ENCODE peak calls at places on chromosomes 5 and 9, in ten cellular contexts. A, M, S, W, G, Y, J, Z, R and B are unnamed samples.
A peak's percentile ranks its signal among the peaks of the same experiment; 100 is the strongest.

GRCh38 chr5:109859537-109859936 is 169.8 kb downstream of the MAN2A1 start:
- DNase-seq in Y (no peak), G (no peak), Z (no peak), R (no peak), M (no peak), A (no peak), S (no peak), J (no peak), W (no peak), B (no peak)

GRCh38 chr5:59174248-59174844 is 591.5 kb downstream of the RAB3C start:
- DNase-seq in S (peak; percentile 60), Z (peak; percentile 18), J (peak; percentile 75), W (no peak), A (no peak), R (peak; percentile 32), G (peak; percentile 8), Y (no peak), M (peak; percentile 7), B (no peak)

GRCh38 chr5:156920861-156921431 is 42.1 kb downstream of the TIMD4 start:
- DNase-seq in W (no peak), S (no peak), Y (no peak), A (no peak), Z (no peak), R (no peak), J (no peak), M (no peak), G (no peak), B (no peak)

GRCh38 chr9:106560540-106560939 is 302.4 kb upstream of the ZNF462 start:
- DNase-seq in Z (no peak), S (no peak), J (peak; percentile 39), W (no peak), M (no peak), G (no peak), R (no peak), A (no peak), Y (no peak), B (no peak)

GRCh38 chr9:114389612-114390368 is 2.0 kb upstream of the AKNA start:
- DNase-seq in J (no peak), W (no peak), M (no peak), Z (no peak), Y (no peak), S (no peak), A (no peak), R (no peak), G (no peak), B (peak; percentile 47)

GRCh38 chr5:139043127-139043905 is 154.9 kb downstream of the SIL1 start:
- DNase-seq in Z (no peak), S (no peak), R (no peak), J (no peak), Y (no peak), W (no peak), G (no peak), M (no peak), A (no peak), B (no peak)

GRCh38 chr9:89865357-89865756 is 260.5 kb downstream of the GADD45G start:
- DNase-seq in A (no peak), M (no peak), S (no peak), G (no peak), Z (no peak), R (no peak), W (no peak), J (no peak), Y (no peak), B (no peak)

GRCh38 chr9:89941875-89942274 is 337.1 kb downstream of the GADD45G start:
- DNase-seq in Y (no peak), G (no peak), J (no peak), W (no peak), Z (no peak), M (no peak), A (no peak), S (peak; percentile 60), R (no peak), B (no peak)

GRCh38 chr9:120909904-120910303 is 16.7 kb downstream of the TRAF1 start:
- DNase-seq in G (no peak), S (no peak), W (peak; percentile 63), A (no peak), Y (no peak), J (no peak), Z (peak; percentile 57), M (no peak), R (no peak), B (no peak)